ENCODE peak calls at places on chromosomes 5 and 9, in nine cellular contexts. F is mesendoderm, W is sigmoid colon, Z is brain microvascular endothelial cell, V is Panc1, P is PC-3, K is right cardiac atrium, Q is uterus, Y is IMR-90. C is an unnamed sample.

GRCh38 chr5:116442095-116442534 is 132.5 kb downstream of the SEMA6A start:
- DNase-seq in F (no peak), W (no peak), Z (no peak), V (no peak), P (peak), K (peak), Q (no peak), Y (peak), C (no peak)

GRCh38 chr9:114910541-114910940 is 19.9 kb downstream of the TNFSF8 start:
- DNase-seq in F (no peak), W (no peak), Z (no peak), V (no peak), P (no peak), K (no peak), Q (no peak), Y (no peak), C (no peak)

GRCh38 chr9:113955076-113955752 is 79.1 kb downstream of the ZNF618 start:
- DNase-seq in F (no peak), W (no peak), Z (peak), V (no peak), P (no peak), K (no peak), Q (peak), Y (peak), C (peak)

GRCh38 chr5:120096413-120096812 is 367.7 kb upstream of the PRR16 start:
- DNase-seq in F (no peak), W (no peak), Z (peak), V (no peak), P (peak), K (no peak), Q (no peak), Y (peak), C (no peak)

GRCh38 chr5:88661870-88662207 is 221.1 kb downstream of the MEF2C start:
- DNase-seq in F (no peak), W (no peak), Z (no peak), V (no peak), P (no peak), K (no peak), Q (no peak), Y (no peak), C (no peak)

GRCh38 chr5:40653221-40654022 is 26.3 kb upstream of the PTGER4 start:
- DNase-seq in F (no peak), W (no peak), Z (no peak), V (no peak), P (no peak), K (no peak), Q (no peak), Y (no peak), C (peak)

GRCh38 chr9:120761011-120761410 is 32.2 kb downstream of the FBXW2 start:
- DNase-seq in F (no peak), W (no peak), Z (peak), V (no peak), P (no peak), K (no peak), Q (no peak), Y (no peak), C (no peak)

GRCh38 chr5:126884269-126884819 is 107.4 kb downstream of the LMNB1 start:
- DNase-seq in F (no peak), W (no peak), Z (peak), V (peak), P (peak), K (no peak), Q (peak), Y (peak), C (peak)

GRCh38 chr9:81522721-81523551 is 166.4 kb downstream of the TLE1 start:
- DNase-seq in F (peak), W (no peak), Z (peak), V (no peak), P (peak), K (no peak), Q (no peak), Y (peak), C (peak)

GRCh38 chr5:151707566-151707965 is 20.9 kb upstream of the SPARC start:
- DNase-seq in F (no peak), W (no peak), Z (no peak), V (no peak), P (no peak), K (no peak), Q (no peak), Y (no peak), C (no peak)

GRCh38 chr9:112846528-112847488 is 43.9 kb downstream of the SLC46A2 start:
- DNase-seq in F (no peak), W (no peak), Z (no peak), V (no peak), P (no peak), K (no peak), Q (no peak), Y (peak), C (no peak)

GRCh38 chr5:71631070-71631469 is 43.9 kb downstream of the MCCC2 start:
- DNase-seq in F (no peak), W (no peak), Z (no peak), V (no peak), P (no peak), K (no peak), Q (no peak), Y (no peak), C (no peak)

GRCh38 chr5:115770466-115770865 is 46.0 kb downstream of the CDO1 start:
- DNase-seq in F (peak), W (no peak), Z (no peak), V (no peak), P (peak), K (no peak), Q (no peak), Y (peak), C (no peak)

GRCh38 chr5:171433352-171433698 is 13.9 kb downstream of the FGF18 start:
- DNase-seq in F (no peak), W (peak), Z (no peak), V (no peak), P (no peak), K (no peak), Q (no peak), Y (no peak), C (no peak)

GRCh38 chr9:107894572-107895261 is 405.1 kb upstream of the KLF4 start:
- DNase-seq in F (no peak), W (peak), Z (no peak), V (no peak), P (no peak), K (peak), Q (peak), Y (peak), C (no peak)

GRCh38 chr5:113524927-113525326 is 11.4 kb downstream of the YTHDC2 start:
- DNase-seq in F (no peak), W (no peak), Z (no peak), V (no peak), P (no peak), K (no peak), Q (no peak), Y (no peak), C (no peak)

GRCh38 chr5:56190500-56190899 is 42.6 kb downstream of the ANKRD55 start:
- DNase-seq in F (no peak), W (peak), Z (peak), V (no peak), P (peak), K (peak), Q (peak), Y (peak), C (peak)

GRCh38 chr5:86880344-86880743 is 262.6 kb downstream of the COX7C start:
- DNase-seq in F (peak), W (no peak), Z (no peak), V (no peak), P (no peak), K (no peak), Q (no peak), Y (no peak), C (peak)

GRCh38 chr9:98488578-98489312 is 220.0 kb downstream of the GABBR2 start:
- DNase-seq in F (peak), W (no peak), Z (peak), V (no peak), P (peak), K (no peak), Q (no peak), Y (peak), C (peak)

GRCh38 chr5:35852084-35852734 is 4.5 kb upstream of the IL7R start:
- DNase-seq in F (no peak), W (no peak), Z (no peak), V (no peak), P (peak), K (no peak), Q (no peak), Y (peak), C (peak)

GRCh38 chr5:136332213-136332612 is 33.1 kb downstream of the TRPC7 start:
- DNase-seq in F (no peak), W (no peak), Z (no peak), V (no peak), P (no peak), K (no peak), Q (no peak), Y (no peak), C (no peak)

GRCh38 chr9:136512651-136513066 is 29.8 kb upstream of the SEC16A start:
- DNase-seq in F (no peak), W (no peak), Z (no peak), V (no peak), P (no peak), K (no peak), Q (no peak), Y (no peak), C (no peak)

GRCh38 chr5:2253063-2253653 is 370.4 kb upstream of the IRX4 start:
- DNase-seq in F (no peak), W (no peak), Z (no peak), V (no peak), P (no peak), K (no peak), Q (no peak), Y (no peak), C (no peak)

GRCh38 chr5:155554500-155554899 is 540.9 kb downstream of the KIF4B start:
- DNase-seq in F (peak), W (no peak), Z (no peak), V (no peak), P (no peak), K (no peak), Q (no peak), Y (no peak), C (no peak)

GRCh38 chr5:133245191-133246052 is 193.6 kb downstream of the HSPA4 start:
- DNase-seq in F (peak), W (no peak), Z (peak), V (peak), P (peak), K (no peak), Q (no peak), Y (peak), C (peak)

GRCh38 chr9:123478967-123479602 is 123.1 kb downstream of the CRB2 start:
- DNase-seq in F (no peak), W (no peak), Z (no peak), V (no peak), P (no peak), K (no peak), Q (no peak), Y (no peak), C (no peak)

GRCh38 chr5:90803891-90804290 is 245.3 kb downstream of the ADGRV1 start:
- DNase-seq in F (no peak), W (no peak), Z (no peak), V (no peak), P (no peak), K (no peak), Q (no peak), Y (no peak), C (no peak)

GRCh38 chr5:167280111-167280510 is 1011.3 kb upstream of the WWC1 start:
- DNase-seq in F (no peak), W (no peak), Z (no peak), V (no peak), P (no peak), K (no peak), Q (no peak), Y (no peak), C (no peak)
- H3K27ac ChIP-seq in F (no peak), W (no peak), Z (no peak), V (no peak), P (no peak), K (no peak), Q (no peak), Y (no peak), C (no peak)

DNA sequence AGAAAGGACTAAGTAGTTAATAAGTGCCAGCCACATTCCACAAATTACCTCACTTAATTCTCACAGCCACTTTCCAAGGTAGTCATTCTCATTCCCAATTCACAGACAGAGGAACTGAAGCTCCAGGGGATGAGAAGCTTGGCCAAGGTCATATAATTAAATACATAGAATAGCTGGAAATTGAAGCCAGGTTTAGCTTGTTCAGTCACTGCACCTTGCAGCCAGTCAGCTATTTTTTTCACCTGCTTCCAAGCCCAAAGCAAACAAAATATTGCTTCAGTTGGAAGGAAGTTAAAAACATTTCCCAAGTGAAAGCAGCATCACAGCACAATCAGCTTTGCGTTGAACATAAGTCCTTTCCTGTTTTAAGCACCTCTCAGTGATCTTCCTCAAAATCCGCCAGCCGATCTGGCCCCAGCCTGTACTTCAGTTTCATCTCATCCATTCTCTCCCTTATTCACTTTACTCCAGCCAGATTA is 4.8 kb downstream of the ALDH1A1 start:
- DNase-seq in F (peak), W (no peak), Z (no peak), V (no peak), P (no peak), K (no peak), Q (no peak), Y (no peak), C (no peak)
- H3K4me3 ChIP-seq in F (no peak), W (peak), Z (no peak), V (no peak), P (no peak), K (no peak), Q (peak), Y (no peak), C (no peak)

GRCh38 chr9:92242779-92243136 is 50.7 kb downstream of the IARS1 start:
- DNase-seq in F (no peak), W (no peak), Z (no peak), V (no peak), P (no peak), K (no peak), Q (no peak), Y (no peak), C (no peak)

GRCh38 chr9:92247981-92248380 is 45.5 kb downstream of the IARS1 start:
- DNase-seq in F (no peak), W (no peak), Z (no peak), V (no peak), P (no peak), K (no peak), Q (no peak), Y (no peak), C (no peak)

GRCh38 chr9:92242115-92242778 is 51.2 kb downstream of the IARS1 start:
- DNase-seq in F (peak), W (no peak), Z (peak), V (no peak), P (no peak), K (no peak), Q (peak), Y (peak), C (peak)

GRCh38 chr9:92247296-92247695 is 46.2 kb downstream of the IARS1 start:
- DNase-seq in F (no peak), W (no peak), Z (peak), V (no peak), P (no peak), K (no peak), Q (no peak), Y (peak), C (no peak)

GRCh38 chr9:92245005-92245797 is 48.3 kb downstream of the IARS1 start:
- DNase-seq in F (no peak), W (no peak), Z (peak), V (no peak), P (peak), K (no peak), Q (no peak), Y (peak), C (no peak)
- H3K27ac ChIP-seq in F (no peak), W (no peak), Z (peak), V (no peak), P (peak), K (no peak), Q (no peak), Y (peak), C (peak)

GRCh38 chr9:100472268-100472667 is 681 bp upstream of the TMEFF1 start:
- DNase-seq in F (no peak), W (no peak), Z (no peak), V (no peak), P (no peak), K (no peak), Q (no peak), Y (no peak), C (no peak)
- H3K4me3 ChIP-seq in F (no peak), W (peak), Z (peak), V (peak), P (no peak), K (no peak), Q (no peak), Y (no peak), C (no peak)

DNA sequence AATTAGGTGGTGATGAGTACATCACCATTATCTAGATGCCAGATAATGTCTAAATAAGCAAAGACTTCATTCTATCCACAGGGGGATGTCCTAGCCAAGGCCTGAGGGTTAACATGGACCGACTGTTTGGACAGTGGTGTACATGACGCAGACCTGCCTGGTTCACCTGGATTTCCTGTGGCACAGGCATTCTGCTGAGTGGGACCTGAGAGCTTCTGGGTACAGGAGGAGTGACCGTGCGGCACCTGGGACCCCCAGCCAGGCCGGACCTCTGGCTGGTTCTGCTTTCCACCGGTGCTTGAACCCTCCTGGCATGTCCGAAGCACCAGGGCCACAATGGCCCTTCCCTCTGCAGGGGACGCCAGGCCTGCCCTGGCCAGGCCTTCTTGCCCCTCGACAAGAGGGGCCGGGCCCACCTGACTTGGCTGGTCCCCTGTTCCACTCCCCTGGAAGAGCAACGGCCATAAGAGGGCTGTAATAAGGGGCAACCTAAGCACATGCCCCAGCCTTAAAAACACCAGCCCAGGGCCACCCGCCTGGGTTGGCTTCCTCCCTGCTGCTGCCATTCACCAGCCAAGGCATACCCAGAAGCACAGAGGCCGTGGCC is 8.6 kb downstream of the GFPT2 start:
- DNase-seq in F (no peak), W (no peak), Z (no peak), V (no peak), P (no peak), K (no peak), Q (no peak), Y (no peak), C (peak)
- H3K27ac ChIP-seq in F (no peak), W (no peak), Z (no peak), V (no peak), P (no peak), K (no peak), Q (no peak), Y (no peak), C (peak)

DNA sequence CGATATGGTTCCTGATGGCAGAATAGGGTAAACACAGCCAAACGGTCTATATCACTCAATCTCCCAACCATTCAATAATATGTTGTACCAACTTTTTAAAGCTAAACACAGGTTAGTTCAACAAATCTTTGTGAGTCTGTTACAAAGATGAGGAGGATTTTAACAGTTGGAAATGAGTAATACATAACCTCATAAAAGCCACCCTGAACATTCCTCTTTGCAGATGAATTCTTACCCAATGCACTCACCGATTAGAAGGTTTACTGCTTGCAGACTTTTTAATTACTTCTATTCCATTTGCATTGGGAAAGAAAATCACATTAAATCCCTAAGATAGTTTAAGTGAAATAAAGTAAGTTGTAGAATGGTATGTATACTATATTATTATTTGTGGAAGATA is 23.3 kb upstream of the TRMT10B start:
- DNase-seq in F (no peak), W (no peak), Z (no peak), V (no peak), P (peak), K (no peak), Q (no peak), Y (peak), C (no peak)
- H3K4me3 ChIP-seq in F (no peak), W (no peak), Z (no peak), V (no peak), P (no peak), K (no peak), Q (no peak), Y (no peak), C (no peak)

C was measured in osteoblast.